ENCODE peak calls at places on chromosome 5, in four cellular contexts. T is WTC11, O is H1, C is A549. A is an unnamed sample.

GRCh38 chr5:151051066-151051930 is 29.5 kb downstream of the TNIP1 start:
- DNase-seq in C (peak), T (peak), O (peak), A (peak)

GRCh38 chr5:173495225-173495904 is 121.1 kb downstream of the BOD1 start:
- DNase-seq in O (no peak), T (no peak), C (no peak), A (peak)

GRCh38 chr5:82246960-82247574 is 31.1 kb downstream of the RPS23 start:
- DNase-seq in T (no peak), O (no peak), C (no peak), A (no peak)

GRCh38 chr5:93576994-93577575 is 3.9 kb downstream of the NR2F1-AS1 start:
- DNase-seq in T (no peak), O (no peak), C (no peak), A (no peak)

GRCh38 chr5:180297587-180298282 is 5.9 kb upstream of the MAPK9 start:
- DNase-seq in T (no peak), O (no peak), C (no peak), A (no peak)

GRCh38 chr5:172450861-172451695 is 3.2 kb downstream of the SH3PXD2B start:
- DNase-seq in T (peak), O (no peak), C (peak), A (no peak)

GRCh38 chr5:132313378-132313777 is 19.2 kb downstream of the SLC22A4 start:
- DNase-seq in C (no peak), O (no peak), T (no peak), A (peak)

GRCh38 chr5:56460681-56461191 is 227.6 kb upstream of the ANKRD55 start:
- DNase-seq in T (no peak), O (no peak), C (no peak), A (no peak)

GRCh38 chr5:180136661-180137381 is 65.3 kb upstream of the RNF130 start:
- DNase-seq in T (no peak), O (no peak), C (no peak), A (no peak)

GRCh38 chr5:120405923-120406322 is 58.2 kb upstream of the PRR16 start:
- DNase-seq in O (no peak), C (no peak), T (no peak), A (peak)

GRCh38 chr5:166031926-166032325 is 2259.5 kb upstream of the WWC1 start:
- DNase-seq in O (no peak), C (no peak), T (no peak), A (no peak)

GRCh38 chr5:65871182-65871581 is 55.2 kb upstream of the ERBIN start:
- DNase-seq in O (no peak), C (no peak), T (no peak), A (peak)

GRCh38 chr5:176955895-176956294 is 50.7 kb downstream of the UIMC1 start:
- DNase-seq in C (no peak), T (no peak), O (no peak), A (peak)

GRCh38 chr5:61071565-61071964 is 90.7 kb downstream of the SMIM15 start:
- DNase-seq in C (no peak), O (no peak), T (no peak), A (no peak)

GRCh38 chr5:90390933-90391332 is 18.6 kb downstream of the CETN3 start:
- DNase-seq in C (no peak), T (no peak), O (no peak), A (no peak)

GRCh38 chr5:73488806-73489205 is 9.4 kb upstream of the BTF3 start:
- DNase-seq in T (no peak), C (no peak), O (no peak), A (no peak)

DNA sequence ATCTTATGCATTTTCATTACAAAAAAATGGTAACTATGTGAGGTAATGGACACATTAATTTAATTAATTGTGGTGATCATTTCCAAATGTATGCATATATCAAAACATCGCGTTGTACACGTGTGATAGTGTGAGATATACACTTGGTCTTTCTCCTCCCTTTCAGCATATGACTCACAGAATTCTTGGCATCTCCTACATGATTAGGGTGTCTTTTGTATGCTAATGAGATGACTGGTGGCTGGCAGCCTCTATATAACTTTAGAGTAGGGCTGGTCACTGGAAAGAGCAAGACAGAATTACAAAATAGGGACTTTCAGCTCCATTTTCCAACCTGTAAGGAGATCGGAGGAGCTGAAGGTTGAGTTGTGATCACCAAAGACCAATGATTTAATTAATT is 1167.6 kb downstream of the CDH12 start:
- DNase-seq in C (no peak), O (no peak), T (no peak), A (peak)
- TF ChIP-seq USF2 in C (no peak), O (no peak), T (no peak), A (no peak)

DNA sequence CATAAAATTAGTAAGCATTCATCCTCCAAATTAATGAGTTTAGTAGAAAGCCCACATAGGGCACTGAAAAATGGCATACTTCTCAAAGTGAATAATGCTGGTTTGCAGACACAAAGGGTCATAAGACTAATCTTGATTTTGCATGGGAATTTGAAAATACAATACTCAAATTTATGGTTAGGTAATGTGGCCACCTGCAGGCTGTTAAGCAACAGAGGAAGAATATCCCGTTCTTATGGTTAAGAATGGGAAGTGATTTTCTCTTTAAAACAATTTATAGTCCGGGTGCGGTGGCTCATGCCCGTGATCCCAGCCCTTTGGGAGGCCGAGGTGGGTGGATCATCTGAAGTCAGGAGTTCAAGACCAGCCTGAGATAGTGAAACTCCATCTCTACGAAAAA is 9.4 kb upstream of the PLCXD3 start:
- DNase-seq in O (no peak), C (no peak), T (no peak), A (no peak)
- TF ChIP-seq USF2 in O (no peak), C (no peak), T (no peak), A (no peak)

GRCh38 chr5:68669864-68670263 is 423.9 kb upstream of the SLC30A5 start:
- DNase-seq in T (no peak), O (no peak), C (no peak), A (no peak)

DNA sequence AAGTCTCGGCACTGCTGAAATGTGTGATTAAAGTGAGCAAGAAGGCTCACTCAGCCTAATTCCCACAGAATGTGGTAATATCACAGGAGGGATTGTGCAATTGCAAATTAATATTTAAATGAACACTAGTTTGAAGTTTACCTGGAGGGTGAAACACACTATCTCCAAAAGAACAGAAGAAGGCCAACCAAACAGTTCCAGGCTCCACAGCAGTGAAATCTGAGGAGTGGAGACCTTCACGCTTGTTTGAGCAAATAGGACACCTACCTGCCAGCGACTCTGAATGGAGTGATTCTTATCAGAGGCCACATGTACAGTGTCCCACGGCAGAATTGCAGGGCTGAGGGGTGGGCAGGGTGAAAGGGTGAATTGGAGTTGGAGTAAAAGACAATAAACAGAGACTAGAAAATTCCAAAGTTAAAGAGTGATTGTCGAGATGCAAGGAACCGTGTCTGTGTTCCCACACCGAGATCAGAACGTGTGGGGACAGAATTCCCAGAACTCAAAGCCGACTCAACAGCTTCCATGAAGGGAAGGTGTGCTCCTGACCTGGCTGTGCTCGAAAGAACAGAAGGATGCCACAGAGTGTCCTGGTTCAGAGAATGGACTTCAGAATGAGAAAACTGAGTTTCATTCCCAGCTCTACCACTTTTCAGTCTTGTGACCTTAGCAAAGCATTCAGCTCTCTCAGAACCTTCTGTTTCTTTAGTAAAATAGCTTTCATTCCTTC is 420.2 kb upstream of the SLC30A5 start:
- DNase-seq in C (no peak), O (no peak), T (no peak), A (no peak)
- TF ChIP-seq USF2 in C (no peak), O (no peak), T (no peak), A (no peak)

DNA sequence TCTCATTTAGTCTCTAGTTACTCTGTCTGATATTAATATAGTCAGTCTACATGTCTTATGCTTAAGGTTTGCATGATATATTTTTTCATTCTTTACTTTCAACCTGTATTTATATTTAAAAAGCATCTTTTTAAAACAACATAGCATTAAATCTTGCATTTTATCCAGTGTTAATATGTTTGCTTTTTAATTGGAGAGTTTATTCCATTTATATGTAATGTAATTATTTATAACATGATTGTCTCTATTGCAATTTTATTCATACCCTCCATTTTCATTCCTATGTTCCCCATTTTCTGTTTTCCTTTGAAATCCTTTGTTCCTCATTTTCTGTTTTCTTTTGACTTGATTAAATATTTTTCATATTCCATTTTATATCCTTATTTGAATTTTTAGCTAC is 13.3 kb downstream of the PCDHB15 start:
- DNase-seq in C (no peak), T (no peak), O (no peak), A (no peak)
- TF ChIP-seq USF2 in C (no peak), T (no peak), O (no peak), A (no peak)

DNA sequence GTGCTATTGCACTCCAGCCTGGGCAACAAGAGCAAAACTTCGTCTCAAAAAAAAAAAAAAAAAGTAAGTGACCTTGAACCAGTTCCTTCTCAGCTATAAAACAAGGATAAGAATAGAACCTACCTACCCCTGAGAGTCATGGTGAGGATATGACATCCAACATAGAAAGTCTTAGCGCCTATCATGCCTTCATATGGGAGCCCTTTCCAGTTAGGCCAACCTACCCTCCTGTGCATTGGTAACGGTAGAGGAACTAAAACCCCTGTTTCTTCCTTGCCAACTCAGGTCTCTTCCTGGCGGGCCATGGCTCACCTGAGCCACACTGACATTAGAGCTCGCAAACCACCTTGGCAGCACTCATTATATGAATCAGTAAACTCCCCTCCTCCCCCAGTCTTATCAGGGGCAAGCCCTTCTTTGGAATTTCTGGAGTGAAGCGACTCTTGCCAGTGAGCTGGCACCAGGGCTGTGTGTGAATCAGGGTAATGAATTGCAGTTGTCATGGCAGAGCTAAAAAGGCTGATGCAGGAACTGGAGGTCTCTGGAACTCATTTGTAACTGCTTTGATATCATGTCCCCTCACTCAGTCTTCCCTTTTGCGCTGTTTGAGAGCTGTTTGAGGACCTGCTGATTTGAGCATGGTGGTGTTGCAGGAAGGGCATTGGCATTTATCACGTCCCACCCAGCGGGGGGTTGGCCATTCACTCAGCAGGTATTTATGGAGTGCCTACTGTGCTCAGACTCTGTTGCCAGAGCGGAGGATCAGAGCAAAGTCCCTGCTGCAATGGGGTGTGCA is 10.3 kb downstream of the WWC1 start:
- DNase-seq in C (peak), T (no peak), O (no peak), A (no peak)
- TF ChIP-seq USF2 in C (no peak), T (no peak), O (no peak), A (no peak)

GRCh38 chr5:144369001-144369400 is 198.3 kb downstream of the KCTD16 start:
- DNase-seq in T (no peak), C (no peak), O (no peak), A (no peak)
- TF ChIP-seq USF2 in T (no peak), C (no peak), O (no peak), A (no peak)

GRCh38 chr5:9841516-9841915 is 211.4 kb upstream of the TAS2R1 start:
- DNase-seq in O (no peak), T (no peak), C (no peak), A (no peak)
- TF ChIP-seq USF2 in O (no peak), T (no peak), C (no peak), A (no peak)

A was measured in IMR-90.